ENCODE peak calls at places on chromosomes 16 and 17, in nine cellular contexts. Q, T, V, B, K, L, R, X and P are unnamed samples.

GRCh38 chr16:75208242-75208825 is 1.4 kb upstream of the CTRB2 start:
- DNase-seq in Q (no peak), T (no peak), V (no peak), B (no peak), K (no peak), L (no peak), R (no peak), X (no peak), P (no peak)

GRCh38 chr17:9522074-9522473 is 53.5 kb downstream of the STX8 start:
- DNase-seq in Q (no peak), T (no peak), V (no peak), B (peak), K (no peak), L (peak), R (peak), X (no peak), P (no peak)

GRCh38 chr16:54817432-54817831 is 113.2 kb upstream of the IRX5 start:
- DNase-seq in Q (no peak), T (no peak), V (no peak), B (no peak), K (no peak), L (peak), R (no peak), X (no peak), P (no peak)

GRCh38 chr17:21058098-21058893 is 15.5 kb upstream of the USP22 start:
- DNase-seq in Q (no peak), T (no peak), V (no peak), B (no peak), K (no peak), L (no peak), R (peak), X (no peak), P (no peak)

GRCh38 chr16:57483725-57484514 is 2.4 kb downstream of the DOK4 start:
- DNase-seq in Q (no peak), T (no peak), V (no peak), B (no peak), K (no peak), L (no peak), R (no peak), X (no peak), P (no peak)

GRCh38 chr17:39605492-39606433 is 2.0 kb downstream of the NEUROD2 start:
- DNase-seq in Q (no peak), T (no peak), V (peak), B (no peak), K (no peak), L (peak), R (no peak), X (no peak), P (no peak)

GRCh38 chr17:74852237-74853047 is 7.2 kb downstream of the GRIN2C start:
- DNase-seq in Q (peak), T (peak), V (peak), B (no peak), K (peak), L (peak), R (no peak), X (peak), P (no peak)

GRCh38 chr16:82874672-82875071 is 247.9 kb downstream of the CDH13 start:
- DNase-seq in Q (no peak), T (no peak), V (no peak), B (no peak), K (no peak), L (no peak), R (no peak), X (no peak), P (no peak)

GRCh38 chr17:57657211-57657610 is 87.9 kb downstream of the CCDC182 start:
- DNase-seq in Q (no peak), T (no peak), V (no peak), B (no peak), K (no peak), L (no peak), R (no peak), X (no peak), P (no peak)